ENCODE peak calls at places on chromosome 13, in eight cellular contexts. V, X, M, S, D, E, N and K are unnamed samples.

GRCh38 chr13:94967183-94968039 is 255.1 kb upstream of the SOX21 start:
- DNase-seq in V (peak; percentile 74), X (peak; percentile 59), M (no peak), S (no peak), D (peak; percentile 27), E (peak; percentile 87), N (no peak), K (peak; percentile 37)

GRCh38 chr13:112966776-112967175 is 2.2 kb upstream of the MCF2L start:
- DNase-seq in V (no peak), X (no peak), M (peak; percentile 54), S (no peak), D (no peak), E (no peak), N (no peak), K (no peak)

GRCh38 chr13:92433963-92434362 is 792.6 kb upstream of the GPC6 start:
- DNase-seq in V (no peak), X (no peak), M (no peak), S (no peak), D (no peak), E (no peak), N (no peak), K (no peak)

GRCh38 chr13:65926750-65927171 is 1303.4 kb downstream of the PCDH9 start:
- DNase-seq in V (peak; percentile 75), X (no peak), M (peak; percentile 63), S (no peak), D (no peak), E (peak; percentile 13), N (no peak), K (no peak)

GRCh38 chr13:113888701-113889330 is 24.9 kb upstream of the GAS6 start:
- DNase-seq in V (no peak), X (no peak), M (no peak), S (no peak), D (no peak), E (no peak), N (no peak), K (no peak)

GRCh38 chr13:46595136-46595917 is 42.4 kb downstream of the LRCH1 start:
- DNase-seq in V (no peak), X (no peak), M (no peak), S (peak; percentile 60), D (no peak), E (no peak), N (no peak), K (no peak)

GRCh38 chr13:59780058-59780457 is 383.7 kb downstream of the DIAPH3 start:
- DNase-seq in V (no peak), X (no peak), M (no peak), S (peak; percentile 59), D (no peak), E (no peak), N (no peak), K (no peak)

GRCh38 chr13:44669534-44669933 is 93.4 kb upstream of the TSC22D1 start:
- DNase-seq in V (no peak), X (peak; percentile 43), M (no peak), S (no peak), D (no peak), E (no peak), N (no peak), K (no peak)

GRCh38 chr13:109309625-109310363 is 476.6 kb downstream of the IRS2 start:
- DNase-seq in V (no peak), X (no peak), M (no peak), S (no peak), D (peak; percentile 41), E (no peak), N (no peak), K (no peak)

GRCh38 chr13:35699805-35700204 is 223.3 kb upstream of the MAB21L1 start:
- DNase-seq in V (no peak), X (no peak), M (no peak), S (peak; percentile 66), D (peak; percentile 56), E (no peak), N (peak; percentile 84), K (no peak)

GRCh38 chr13:87884874-87885273 is 213.7 kb downstream of the SLITRK5 start:
- DNase-seq in V (peak; percentile 40), X (no peak), M (no peak), S (peak; percentile 2), D (peak; percentile 52), E (no peak), N (no peak), K (no peak)

GRCh38 chr13:110506859-110507566 is 54.5 kb downstream of the RAB20 start:
- DNase-seq in V (no peak), X (no peak), M (peak; percentile 90), S (peak; percentile 10), D (peak; percentile 27), E (no peak), N (no peak), K (no peak)

GRCh38 chr13:50357586-50358118 is 342.4 kb downstream of the KCNRG start:
- DNase-seq in V (no peak), X (no peak), M (no peak), S (peak; percentile 93), D (peak; percentile 87), E (no peak), N (no peak), K (no peak)

GRCh38 chr13:84279166-84279565 is 396.9 kb upstream of the SLITRK1 start:
- DNase-seq in V (no peak), X (no peak), M (no peak), S (peak; percentile 1), D (peak; percentile 13), E (no peak), N (no peak), K (no peak)

GRCh38 chr13:27965740-27966640 is 3.1 kb downstream of the CDX2 start:
- DNase-seq in V (peak; percentile 93), X (peak; percentile 34), M (no peak), S (no peak), D (no peak), E (no peak), N (no peak), K (peak; percentile 17)

GRCh38 chr13:111296417-111296816 is 24.0 kb upstream of the TEX29 start:
- DNase-seq in V (no peak), X (no peak), M (no peak), S (no peak), D (no peak), E (no peak), N (no peak), K (no peak)

GRCh38 chr13:20353973-20354372 is 121.9 kb upstream of the GJB6 start:
- DNase-seq in V (no peak), X (no peak), M (no peak), S (peak; percentile 67), D (peak; percentile 57), E (no peak), N (no peak), K (no peak)

GRCh38 chr13:102555914-102556553 is 40.8 kb upstream of the TPP2 start:
- DNase-seq in V (peak; percentile 74), X (peak; percentile 22), M (no peak), S (peak; percentile 26), D (peak; percentile 51), E (no peak), N (no peak), K (peak; percentile 22)

GRCh38 chr13:50130686-50131051 is 115.4 kb downstream of the KCNRG start:
- DNase-seq in V (peak; percentile 44), X (peak; percentile 46), M (no peak), S (peak; percentile 47), D (peak; percentile 62), E (peak; percentile 87), N (no peak), K (no peak)

GRCh38 chr13:70407486-70407885 is 299.2 kb upstream of the KLHL1 start:
- DNase-seq in V (no peak), X (no peak), M (no peak), S (no peak), D (peak; percentile 23), E (no peak), N (no peak), K (no peak)
- TF ChIP-seq CTCF in V (no peak), X (no peak), M (no peak), S (no peak), D (no peak), E (no peak), N (no peak), K (no peak)

GRCh38 chr13:101272886-101273285 is 143.4 kb downstream of the NALCN start:
- DNase-seq in V (no peak), X (no peak), M (no peak), S (no peak), D (no peak), E (no peak), N (no peak), K (no peak)
- TF ChIP-seq CTCF in V (no peak), X (no peak), M (no peak), S (no peak), D (no peak), E (no peak), N (no peak), K (no peak)

DNA sequence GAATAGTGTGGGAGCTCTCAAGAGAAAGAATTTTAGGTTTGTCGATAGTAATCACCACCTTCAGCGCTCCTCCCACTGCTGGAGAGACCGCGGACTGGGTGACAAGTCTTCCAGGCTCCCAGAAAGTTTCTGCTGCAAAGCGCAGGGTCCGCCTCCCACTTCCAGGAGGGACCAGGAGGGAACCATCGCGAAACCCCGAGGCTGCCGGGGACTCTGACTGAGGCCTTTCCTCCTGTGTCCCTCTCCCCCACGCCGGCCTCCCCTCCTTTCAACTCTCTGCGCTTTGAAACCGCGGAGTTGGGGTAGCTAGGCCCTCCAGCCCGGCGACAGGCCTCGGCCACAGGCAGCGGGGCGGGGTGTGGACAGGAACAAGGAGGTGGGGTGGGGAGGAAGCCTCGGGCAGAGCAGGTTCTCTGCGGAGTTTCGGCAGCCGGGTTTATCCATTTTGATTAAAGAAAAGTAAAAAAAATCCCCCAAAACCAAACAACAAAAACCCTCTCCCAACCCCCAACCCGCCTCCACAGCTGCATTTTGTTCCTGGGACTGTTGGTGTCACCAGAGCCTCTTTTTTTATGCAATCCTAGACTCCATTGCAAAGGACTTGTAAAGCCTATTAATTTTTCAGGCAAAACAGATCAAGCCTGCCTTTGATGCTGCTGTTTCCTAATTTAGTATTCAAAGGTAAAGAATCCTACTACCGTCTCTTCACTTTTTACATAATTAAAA is 157.2 kb downstream of the TM9SF2 start:
- DNase-seq in V (peak; percentile 80), X (peak; percentile 30), M (peak; percentile 81), S (peak; percentile 25), D (peak; percentile 82), E (peak; percentile 86), N (peak; percentile 29), K (no peak)
- TF ChIP-seq CTCF in V (peak; percentile 70), X (peak; percentile 58), M (peak; percentile 42), S (peak; percentile 32), D (peak; percentile 57), E (no peak), N (peak; percentile 50), K (peak; percentile 49)

GRCh38 chr13:93466502-93467036 is 240.0 kb downstream of the GPC6 start:
- DNase-seq in V (no peak), X (no peak), M (no peak), S (peak; percentile 5), D (no peak), E (no peak), N (no peak), K (no peak)
- TF ChIP-seq CTCF in V (no peak), X (no peak), M (no peak), S (no peak), D (no peak), E (no peak), N (no peak), K (no peak)

DNA sequence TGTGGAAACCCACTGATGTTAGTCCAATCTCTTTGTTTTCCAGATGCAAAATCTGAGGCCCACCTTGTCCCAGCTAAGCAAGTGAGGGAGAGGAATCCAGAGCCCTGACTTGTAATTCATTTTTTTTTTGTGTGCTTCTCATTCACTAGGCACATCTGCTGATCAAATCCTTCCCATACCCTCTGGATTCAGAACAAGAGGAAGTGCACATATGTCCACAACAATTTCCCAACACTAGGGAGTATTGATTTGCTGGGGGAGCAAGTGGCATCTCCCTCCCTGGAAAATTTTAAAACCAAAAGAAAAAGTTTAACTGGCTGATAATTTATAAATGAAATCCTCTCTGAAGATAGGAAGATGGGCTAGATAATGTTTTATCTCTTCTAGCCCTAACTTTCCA is 94.6 kb upstream of the RFC3 start:
- DNase-seq in V (no peak), X (no peak), M (no peak), S (no peak), D (no peak), E (no peak), N (no peak), K (no peak)
- TF ChIP-seq CTCF in V (no peak), X (no peak), M (no peak), S (no peak), D (no peak), E (no peak), N (no peak), K (no peak)